ENCODE peak calls at places on chromosomes 16 and 17, in seven cellular contexts. One of them, this sample, is unnamed.

GRCh38 chr16:3328104-3328503 is 22.8 kb downstream of the ZNF75A start:
- DNase-seq in stimulated activated CD8-positive, alpha-beta memory T cell treated with anti-CD3 and anti-CD28 coated beads, Interleukin-4, amount 100 ng/mL, for 24 hours: no peak
- DNase-seq in AG10803: no peak
- DNase-seq in activated CD4-positive, alpha-beta T cell treated with anti-CD3 and anti-CD28 coated beads, Interleukin-2, amount 10 ng/mL, durations not matched to agents 7 days and 5 days: no peak
- DNase-seq in fibroblast of mammary gland: no peak
- DNase-seq in lower leg skin: no peak
- DNase-seq in foreskin fibroblast: no peak
- DNase-seq in this sample: no peak

GRCh38 chr17:82400830-82401229 is 17.3 kb upstream of the HEXD start:
- DNase-seq in AG10803: peak
- DNase-seq in foreskin fibroblast: no peak
- DNase-seq in lower leg skin: no peak
- DNase-seq in stimulated activated CD8-positive, alpha-beta memory T cell treated with anti-CD3 and anti-CD28 coated beads, Interleukin-4, amount 100 ng/mL, for 24 hours: peak
- DNase-seq in activated CD4-positive, alpha-beta T cell treated with anti-CD3 and anti-CD28 coated beads, Interleukin-2, amount 10 ng/mL, durations not matched to agents 7 days and 5 days: peak
- DNase-seq in fibroblast of mammary gland: no peak
- DNase-seq in this sample: peak

GRCh38 chr17:80676564-80676963 is 131.9 kb downstream of the RPTOR start:
- DNase-seq in lower leg skin: no peak
- DNase-seq in fibroblast of mammary gland: no peak
- DNase-seq in activated CD4-positive, alpha-beta T cell treated with anti-CD3 and anti-CD28 coated beads, Interleukin-2, amount 10 ng/mL, durations not matched to agents 7 days and 5 days: no peak
- DNase-seq in AG10803: no peak
- DNase-seq in stimulated activated CD8-positive, alpha-beta memory T cell treated with anti-CD3 and anti-CD28 coated beads, Interleukin-4, amount 100 ng/mL, for 24 hours: no peak
- DNase-seq in foreskin fibroblast: no peak
- DNase-seq in this sample: no peak

GRCh38 chr17:48429638-48430586 is at the start of gene SKAP1:
- DNase-seq in activated CD4-positive, alpha-beta T cell treated with anti-CD3 and anti-CD28 coated beads, Interleukin-2, amount 10 ng/mL, durations not matched to agents 7 days and 5 days: peak
- DNase-seq in AG10803: no peak
- DNase-seq in stimulated activated CD8-positive, alpha-beta memory T cell treated with anti-CD3 and anti-CD28 coated beads, Interleukin-4, amount 100 ng/mL, for 24 hours: peak
- DNase-seq in foreskin fibroblast: no peak
- DNase-seq in lower leg skin: no peak
- DNase-seq in fibroblast of mammary gland: no peak
- DNase-seq in this sample: peak

GRCh38 chr17:78601577-78602190 is 24.5 kb upstream of the DNAH17 start:
- DNase-seq in AG10803: no peak
- DNase-seq in activated CD4-positive, alpha-beta T cell treated with anti-CD3 and anti-CD28 coated beads, Interleukin-2, amount 10 ng/mL, durations not matched to agents 7 days and 5 days: no peak
- DNase-seq in foreskin fibroblast: no peak
- DNase-seq in stimulated activated CD8-positive, alpha-beta memory T cell treated with anti-CD3 and anti-CD28 coated beads, Interleukin-4, amount 100 ng/mL, for 24 hours: no peak
- DNase-seq in lower leg skin: no peak
- DNase-seq in fibroblast of mammary gland: no peak
- DNase-seq in this sample: no peak

GRCh38 chr17:56808503-56808902 is 25.2 kb downstream of the C17orf67 start:
- DNase-seq in lower leg skin: no peak
- DNase-seq in foreskin fibroblast: peak
- DNase-seq in fibroblast of mammary gland: no peak
- DNase-seq in activated CD4-positive, alpha-beta T cell treated with anti-CD3 and anti-CD28 coated beads, Interleukin-2, amount 10 ng/mL, durations not matched to agents 7 days and 5 days: no peak
- DNase-seq in AG10803: no peak
- DNase-seq in stimulated activated CD8-positive, alpha-beta memory T cell treated with anti-CD3 and anti-CD28 coated beads, Interleukin-4, amount 100 ng/mL, for 24 hours: no peak
- DNase-seq in this sample: no peak

GRCh38 chr16:54050281-54051210 is 236.0 kb downstream of the IRX3 start:
- DNase-seq in AG10803: no peak
- DNase-seq in stimulated activated CD8-positive, alpha-beta memory T cell treated with anti-CD3 and anti-CD28 coated beads, Interleukin-4, amount 100 ng/mL, for 24 hours: no peak
- DNase-seq in foreskin fibroblast: no peak
- DNase-seq in lower leg skin: no peak
- DNase-seq in activated CD4-positive, alpha-beta T cell treated with anti-CD3 and anti-CD28 coated beads, Interleukin-2, amount 10 ng/mL, durations not matched to agents 7 days and 5 days: no peak
- DNase-seq in fibroblast of mammary gland: no peak
- DNase-seq in this sample: no peak

GRCh38 chr17:35745246-35745645 is 7.8 kb downstream of the GAS2L2 start:
- DNase-seq in foreskin fibroblast: no peak
- DNase-seq in activated CD4-positive, alpha-beta T cell treated with anti-CD3 and anti-CD28 coated beads, Interleukin-2, amount 10 ng/mL, durations not matched to agents 7 days and 5 days: no peak
- DNase-seq in stimulated activated CD8-positive, alpha-beta memory T cell treated with anti-CD3 and anti-CD28 coated beads, Interleukin-4, amount 100 ng/mL, for 24 hours: no peak
- DNase-seq in AG10803: no peak
- DNase-seq in fibroblast of mammary gland: no peak
- DNase-seq in lower leg skin: no peak
- DNase-seq in this sample: no peak

GRCh38 chr17:82882715-82883446 is 43.1 kb upstream of the ZNF750 start:
- DNase-seq in activated CD4-positive, alpha-beta T cell treated with anti-CD3 and anti-CD28 coated beads, Interleukin-2, amount 10 ng/mL, durations not matched to agents 7 days and 5 days: peak
- DNase-seq in fibroblast of mammary gland: no peak
- DNase-seq in foreskin fibroblast: no peak
- DNase-seq in AG10803: no peak
- DNase-seq in lower leg skin: no peak
- DNase-seq in stimulated activated CD8-positive, alpha-beta memory T cell treated with anti-CD3 and anti-CD28 coated beads, Interleukin-4, amount 100 ng/mL, for 24 hours: peak
- DNase-seq in this sample: peak

GRCh38 chr17:11384131-11384530 is 143.1 kb downstream of the SHISA6 start:
- DNase-seq in fibroblast of mammary gland: no peak
- DNase-seq in foreskin fibroblast: no peak
- DNase-seq in AG10803: no peak
- DNase-seq in lower leg skin: no peak
- DNase-seq in stimulated activated CD8-positive, alpha-beta memory T cell treated with anti-CD3 and anti-CD28 coated beads, Interleukin-4, amount 100 ng/mL, for 24 hours: no peak
- DNase-seq in activated CD4-positive, alpha-beta T cell treated with anti-CD3 and anti-CD28 coated beads, Interleukin-2, amount 10 ng/mL, durations not matched to agents 7 days and 5 days: no peak
- DNase-seq in this sample: no peak

GRCh38 chr16:29668267-29668666 is 5.2 kb downstream of the SPN start:
- DNase-seq in AG10803: no peak
- DNase-seq in fibroblast of mammary gland: no peak
- DNase-seq in activated CD4-positive, alpha-beta T cell treated with anti-CD3 and anti-CD28 coated beads, Interleukin-2, amount 10 ng/mL, durations not matched to agents 7 days and 5 days: no peak
- DNase-seq in lower leg skin: no peak
- DNase-seq in stimulated activated CD8-positive, alpha-beta memory T cell treated with anti-CD3 and anti-CD28 coated beads, Interleukin-4, amount 100 ng/mL, for 24 hours: no peak
- DNase-seq in foreskin fibroblast: no peak
- DNase-seq in this sample: no peak

GRCh38 chr16:2319606-2320005 is 20.9 kb downstream of the ABCA3 start:
- DNase-seq in lower leg skin: no peak
- DNase-seq in foreskin fibroblast: no peak
- DNase-seq in fibroblast of mammary gland: no peak
- DNase-seq in stimulated activated CD8-positive, alpha-beta memory T cell treated with anti-CD3 and anti-CD28 coated beads, Interleukin-4, amount 100 ng/mL, for 24 hours: no peak
- DNase-seq in activated CD4-positive, alpha-beta T cell treated with anti-CD3 and anti-CD28 coated beads, Interleukin-2, amount 10 ng/mL, durations not matched to agents 7 days and 5 days: no peak
- DNase-seq in AG10803: no peak
- DNase-seq in this sample: no peak

GRCh38 chr17:57739402-57740224 is 5.5 kb downstream of the CCDC182 start:
- DNase-seq in lower leg skin: no peak
- DNase-seq in activated CD4-positive, alpha-beta T cell treated with anti-CD3 and anti-CD28 coated beads, Interleukin-2, amount 10 ng/mL, durations not matched to agents 7 days and 5 days: peak
- DNase-seq in foreskin fibroblast: peak
- DNase-seq in fibroblast of mammary gland: peak
- DNase-seq in stimulated activated CD8-positive, alpha-beta memory T cell treated with anti-CD3 and anti-CD28 coated beads, Interleukin-4, amount 100 ng/mL, for 24 hours: no peak
- DNase-seq in AG10803: no peak
- DNase-seq in this sample: no peak

GRCh38 chr17:60381958-60382357 is 10.0 kb downstream of the USP32 start:
- DNase-seq in stimulated activated CD8-positive, alpha-beta memory T cell treated with anti-CD3 and anti-CD28 coated beads, Interleukin-4, amount 100 ng/mL, for 24 hours: no peak
- DNase-seq in foreskin fibroblast: no peak
- DNase-seq in fibroblast of mammary gland: no peak
- DNase-seq in lower leg skin: no peak
- DNase-seq in AG10803: no peak
- DNase-seq in activated CD4-positive, alpha-beta T cell treated with anti-CD3 and anti-CD28 coated beads, Interleukin-2, amount 10 ng/mL, durations not matched to agents 7 days and 5 days: no peak
- DNase-seq in this sample: no peak

GRCh38 chr17:9646556-9646905 is 1.2 kb downstream of the USP43 start:
- DNase-seq in AG10803: no peak
- DNase-seq in stimulated activated CD8-positive, alpha-beta memory T cell treated with anti-CD3 and anti-CD28 coated beads, Interleukin-4, amount 100 ng/mL, for 24 hours: no peak
- DNase-seq in foreskin fibroblast: no peak
- DNase-seq in activated CD4-positive, alpha-beta T cell treated with anti-CD3 and anti-CD28 coated beads, Interleukin-2, amount 10 ng/mL, durations not matched to agents 7 days and 5 days: no peak
- DNase-seq in lower leg skin: no peak
- DNase-seq in fibroblast of mammary gland: no peak
- DNase-seq in this sample: no peak

GRCh38 chr17:69796093-69796492 is 278.9 kb upstream of the KCNJ16 start:
- DNase-seq in lower leg skin: peak
- DNase-seq in activated CD4-positive, alpha-beta T cell treated with anti-CD3 and anti-CD28 coated beads, Interleukin-2, amount 10 ng/mL, durations not matched to agents 7 days and 5 days: no peak
- DNase-seq in AG10803: no peak
- DNase-seq in fibroblast of mammary gland: no peak
- DNase-seq in stimulated activated CD8-positive, alpha-beta memory T cell treated with anti-CD3 and anti-CD28 coated beads, Interleukin-4, amount 100 ng/mL, for 24 hours: no peak
- DNase-seq in foreskin fibroblast: no peak
- DNase-seq in this sample: no peak

GRCh38 chr17:75356260-75356937 is 49.1 kb downstream of the GRB2 start:
- DNase-seq in foreskin fibroblast: no peak
- DNase-seq in lower leg skin: no peak
- DNase-seq in AG10803: no peak
- DNase-seq in fibroblast of mammary gland: no peak
- DNase-seq in stimulated activated CD8-positive, alpha-beta memory T cell treated with anti-CD3 and anti-CD28 coated beads, Interleukin-4, amount 100 ng/mL, for 24 hours: no peak
- DNase-seq in activated CD4-positive, alpha-beta T cell treated with anti-CD3 and anti-CD28 coated beads, Interleukin-2, amount 10 ng/mL, durations not matched to agents 7 days and 5 days: no peak
- DNase-seq in this sample: no peak

GRCh38 chr17:17028059-17028877 is 14.0 kb upstream of the MPRIP start:
- DNase-seq in AG10803: peak
- DNase-seq in foreskin fibroblast: peak
- DNase-seq in lower leg skin: peak
- DNase-seq in stimulated activated CD8-positive, alpha-beta memory T cell treated with anti-CD3 and anti-CD28 coated beads, Interleukin-4, amount 100 ng/mL, for 24 hours: no peak
- DNase-seq in fibroblast of mammary gland: peak
- DNase-seq in activated CD4-positive, alpha-beta T cell treated with anti-CD3 and anti-CD28 coated beads, Interleukin-2, amount 10 ng/mL, durations not matched to agents 7 days and 5 days: no peak
- DNase-seq in this sample: no peak

GRCh38 chr17:81251091-81251942 is 12.2 kb downstream of the NDUFAF8 start:
- DNase-seq in foreskin fibroblast: no peak
- DNase-seq in lower leg skin: no peak
- DNase-seq in stimulated activated CD8-positive, alpha-beta memory T cell treated with anti-CD3 and anti-CD28 coated beads, Interleukin-4, amount 100 ng/mL, for 24 hours: no peak
- DNase-seq in AG10803: no peak
- DNase-seq in fibroblast of mammary gland: no peak
- DNase-seq in activated CD4-positive, alpha-beta T cell treated with anti-CD3 and anti-CD28 coated beads, Interleukin-2, amount 10 ng/mL, durations not matched to agents 7 days and 5 days: no peak
- DNase-seq in this sample: no peak

GRCh38 chr17:62869885-62870580 is 61.9 kb upstream of the MARCHF10 start:
- DNase-seq in AG10803: peak
- DNase-seq in activated CD4-positive, alpha-beta T cell treated with anti-CD3 and anti-CD28 coated beads, Interleukin-2, amount 10 ng/mL, durations not matched to agents 7 days and 5 days: no peak
- DNase-seq in stimulated activated CD8-positive, alpha-beta memory T cell treated with anti-CD3 and anti-CD28 coated beads, Interleukin-4, amount 100 ng/mL, for 24 hours: no peak
- DNase-seq in lower leg skin: no peak
- DNase-seq in foreskin fibroblast: peak
- DNase-seq in fibroblast of mammary gland: peak
- DNase-seq in this sample: no peak

GRCh38 chr16:22075043-22075757 is 17.1 kb upstream of the VWA3A start:
- DNase-seq in stimulated activated CD8-positive, alpha-beta memory T cell treated with anti-CD3 and anti-CD28 coated beads, Interleukin-4, amount 100 ng/mL, for 24 hours: no peak
- DNase-seq in activated CD4-positive, alpha-beta T cell treated with anti-CD3 and anti-CD28 coated beads, Interleukin-2, amount 10 ng/mL, durations not matched to agents 7 days and 5 days: no peak
- DNase-seq in foreskin fibroblast: peak
- DNase-seq in AG10803: no peak
- DNase-seq in lower leg skin: no peak
- DNase-seq in fibroblast of mammary gland: peak
- DNase-seq in this sample: no peak

GRCh38 chr17:7043544-7044268 is at the start of gene SLC16A11:
- DNase-seq in fibroblast of mammary gland: no peak
- DNase-seq in stimulated activated CD8-positive, alpha-beta memory T cell treated with anti-CD3 and anti-CD28 coated beads, Interleukin-4, amount 100 ng/mL, for 24 hours: no peak
- DNase-seq in activated CD4-positive, alpha-beta T cell treated with anti-CD3 and anti-CD28 coated beads, Interleukin-2, amount 10 ng/mL, durations not matched to agents 7 days and 5 days: peak
- DNase-seq in AG10803: peak
- DNase-seq in foreskin fibroblast: peak
- DNase-seq in lower leg skin: peak
- DNase-seq in this sample: no peak

GRCh38 chr16:51393381-51394005 is 242.4 kb upstream of the SALL1 start:
- DNase-seq in lower leg skin: no peak
- DNase-seq in AG10803: no peak
- DNase-seq in activated CD4-positive, alpha-beta T cell treated with anti-CD3 and anti-CD28 coated beads, Interleukin-2, amount 10 ng/mL, durations not matched to agents 7 days and 5 days: no peak
- DNase-seq in stimulated activated CD8-positive, alpha-beta memory T cell treated with anti-CD3 and anti-CD28 coated beads, Interleukin-4, amount 100 ng/mL, for 24 hours: no peak
- DNase-seq in fibroblast of mammary gland: peak
- DNase-seq in foreskin fibroblast: peak
- DNase-seq in this sample: no peak

GRCh38 chr17:9022553-9023388 is 1.5 kb downstream of the NTN1 start:
- DNase-seq in activated CD4-positive, alpha-beta T cell treated with anti-CD3 and anti-CD28 coated beads, Interleukin-2, amount 10 ng/mL, durations not matched to agents 7 days and 5 days: no peak
- DNase-seq in stimulated activated CD8-positive, alpha-beta memory T cell treated with anti-CD3 and anti-CD28 coated beads, Interleukin-4, amount 100 ng/mL, for 24 hours: no peak
- DNase-seq in fibroblast of mammary gland: peak
- DNase-seq in foreskin fibroblast: peak
- DNase-seq in AG10803: no peak
- DNase-seq in lower leg skin: no peak
- DNase-seq in this sample: no peak

GRCh38 chr16:12573730-12574383 is 229.8 kb downstream of the CPPED1 start:
- DNase-seq in stimulated activated CD8-positive, alpha-beta memory T cell treated with anti-CD3 and anti-CD28 coated beads, Interleukin-4, amount 100 ng/mL, for 24 hours: peak
- DNase-seq in foreskin fibroblast: peak
- DNase-seq in activated CD4-positive, alpha-beta T cell treated with anti-CD3 and anti-CD28 coated beads, Interleukin-2, amount 10 ng/mL, durations not matched to agents 7 days and 5 days: peak
- DNase-seq in fibroblast of mammary gland: peak
- DNase-seq in lower leg skin: no peak
- DNase-seq in AG10803: peak
- DNase-seq in this sample: peak

GRCh38 chr16:58102665-58103427 is 26.3 kb downstream of the CFAP20 start:
- DNase-seq in AG10803: no peak
- DNase-seq in lower leg skin: no peak
- DNase-seq in fibroblast of mammary gland: no peak
- DNase-seq in stimulated activated CD8-positive, alpha-beta memory T cell treated with anti-CD3 and anti-CD28 coated beads, Interleukin-4, amount 100 ng/mL, for 24 hours: no peak
- DNase-seq in foreskin fibroblast: no peak
- DNase-seq in activated CD4-positive, alpha-beta T cell treated with anti-CD3 and anti-CD28 coated beads, Interleukin-2, amount 10 ng/mL, durations not matched to agents 7 days and 5 days: no peak
- DNase-seq in this sample: no peak

GRCh38 chr16:86060381-86061317 is 161.7 kb downstream of the IRF8 start:
- DNase-seq in fibroblast of mammary gland: no peak
- DNase-seq in activated CD4-positive, alpha-beta T cell treated with anti-CD3 and anti-CD28 coated beads, Interleukin-2, amount 10 ng/mL, durations not matched to agents 7 days and 5 days: no peak
- DNase-seq in foreskin fibroblast: no peak
- DNase-seq in lower leg skin: no peak
- DNase-seq in stimulated activated CD8-positive, alpha-beta memory T cell treated with anti-CD3 and anti-CD28 coated beads, Interleukin-4, amount 100 ng/mL, for 24 hours: no peak
- DNase-seq in AG10803: no peak
- DNase-seq in this sample: no peak

GRCh38 chr17:9886141-9886930 is 18.7 kb downstream of the RCVRN start:
- DNase-seq in activated CD4-positive, alpha-beta T cell treated with anti-CD3 and anti-CD28 coated beads, Interleukin-2, amount 10 ng/mL, durations not matched to agents 7 days and 5 days: no peak
- DNase-seq in stimulated activated CD8-positive, alpha-beta memory T cell treated with anti-CD3 and anti-CD28 coated beads, Interleukin-4, amount 100 ng/mL, for 24 hours: no peak
- DNase-seq in fibroblast of mammary gland: no peak
- DNase-seq in lower leg skin: no peak
- DNase-seq in foreskin fibroblast: no peak
- DNase-seq in AG10803: no peak
- DNase-seq in this sample: no peak

GRCh38 chr16:78163772-78164391 is 64.4 kb downstream of the WWOX start:
- DNase-seq in AG10803: no peak
- DNase-seq in activated CD4-positive, alpha-beta T cell treated with anti-CD3 and anti-CD28 coated beads, Interleukin-2, amount 10 ng/mL, durations not matched to agents 7 days and 5 days: no peak
- DNase-seq in fibroblast of mammary gland: no peak
- DNase-seq in lower leg skin: no peak
- DNase-seq in stimulated activated CD8-positive, alpha-beta memory T cell treated with anti-CD3 and anti-CD28 coated beads, Interleukin-4, amount 100 ng/mL, for 24 hours: no peak
- DNase-seq in foreskin fibroblast: no peak
- DNase-seq in this sample: no peak

GRCh38 chr17:7307686-7308624 is 527 bp downstream of the EIF5A start:
- DNase-seq in stimulated activated CD8-positive, alpha-beta memory T cell treated with anti-CD3 and anti-CD28 coated beads, Interleukin-4, amount 100 ng/mL, for 24 hours: no peak
- DNase-seq in activated CD4-positive, alpha-beta T cell treated with anti-CD3 and anti-CD28 coated beads, Interleukin-2, amount 10 ng/mL, durations not matched to agents 7 days and 5 days: peak
- DNase-seq in AG10803: peak
- DNase-seq in lower leg skin: peak
- DNase-seq in fibroblast of mammary gland: peak
- DNase-seq in foreskin fibroblast: peak
- DNase-seq in this sample: no peak

GRCh38 chr17:43341705-43342600 is 56.8 kb upstream of the ARL4D start:
- DNase-seq in activated CD4-positive, alpha-beta T cell treated with anti-CD3 and anti-CD28 coated beads, Interleukin-2, amount 10 ng/mL, durations not matched to agents 7 days and 5 days: no peak
- DNase-seq in fibroblast of mammary gland: peak
- DNase-seq in AG10803: peak
- DNase-seq in foreskin fibroblast: peak
- DNase-seq in lower leg skin: no peak
- DNase-seq in stimulated activated CD8-positive, alpha-beta memory T cell treated with anti-CD3 and anti-CD28 coated beads, Interleukin-4, amount 100 ng/mL, for 24 hours: no peak
- DNase-seq in this sample: no peak